ENCODE peak calls at places on chromosomes 16 and 17, in five cellular contexts. K is NCI-H82, C is KG1, R is C1 segment of cervical spinal cord, E is IMR-90. W is an unnamed sample.

GRCh38 chr16:15732416-15732815 is 82.4 kb downstream of the NDE1 start:
- DNase-seq in R (no peak), C (no peak), K (no peak), E (peak), W (no peak)

GRCh38 chr17:35486920-35487727 is 38.6 kb upstream of the SLFN13 start:
- DNase-seq in K (no peak), R (no peak), C (peak), E (peak), W (peak)

GRCh38 chr16:89052191-89052787 is 41.4 kb upstream of the ACSF3 start:
- DNase-seq in K (no peak), C (no peak), R (no peak), E (no peak), W (peak)

GRCh38 chr16:1613728-1614225 is 1.6 kb downstream of the CRAMP1 start:
- DNase-seq in K (peak), C (no peak), E (no peak), R (no peak), W (no peak)

GRCh38 chr17:44831270-44831770 is 1.2 kb upstream of the GJC1 start:
- DNase-seq in E (no peak), K (no peak), C (no peak), R (no peak), W (no peak)

GRCh38 chr16:1983053-1983543 is 895 bp upstream of the GFER start:
- DNase-seq in R (no peak), K (no peak), E (no peak), C (no peak), W (no peak)

GRCh38 chr17:30716461-30717289 is 107.8 kb downstream of the CRLF3 start:
- DNase-seq in C (no peak), K (peak), R (no peak), E (peak), W (no peak)

GRCh38 chr16:80958284-80958683 is 48.4 kb downstream of the CMC2 start:
- DNase-seq in K (no peak), R (no peak), E (no peak), C (no peak), W (no peak)

GRCh38 chr16:82240111-82240510 is 70.1 kb upstream of the MPHOSPH6 start:
- DNase-seq in C (no peak), K (no peak), E (peak), R (no peak), W (no peak)

GRCh38 chr16:72198021-72198420 is 26.1 kb upstream of the PMFBP1 start:
- DNase-seq in C (no peak), K (no peak), E (peak), R (peak), W (peak)

GRCh38 chr17:15944720-15945492 is at the start of gene ADORA2B:
- DNase-seq in R (peak), E (peak), C (no peak), K (peak), W (no peak)

GRCh38 chr17:18960241-18960665 is 8.3 kb downstream of the SLC5A10 start:
- DNase-seq in C (no peak), K (no peak), R (no peak), E (no peak), W (no peak)

GRCh38 chr17:62109378-62109902 is 44.4 kb upstream of the MED13 start:
- DNase-seq in C (peak), R (no peak), E (peak), K (peak), W (peak)

GRCh38 chr17:15432807-15433547 is 34.4 kb downstream of the CDRT4 start:
- DNase-seq in C (no peak), K (no peak), R (no peak), E (peak), W (no peak)

GRCh38 chr17:67488161-67488560 is 111.1 kb downstream of the PITPNC1 start:
- DNase-seq in C (no peak), K (peak), R (no peak), E (no peak), W (peak)

GRCh38 chr17:1562178-1562643 is 381 bp downstream of the PITPNA start:
- DNase-seq in C (no peak), E (no peak), R (peak), K (peak), W (no peak)

GRCh38 chr16:7548796-7549318 is 216.2 kb downstream of the RBFOX1 start:
- DNase-seq in C (no peak), K (no peak), E (no peak), R (no peak), W (no peak)

GRCh38 chr16:11105038-11105903 is 150.7 kb downstream of the SOCS1 start:
- DNase-seq in C (peak), K (peak), E (peak), R (no peak), W (no peak)

GRCh38 chr17:57549468-57549867 is 195.6 kb downstream of the CCDC182 start:
- DNase-seq in E (no peak), R (no peak), K (no peak), C (no peak), W (no peak)

GRCh38 chr16:48367443-48368049 is 17.7 kb downstream of the SIAH1 start:
- DNase-seq in C (no peak), K (peak), E (no peak), R (no peak), W (no peak)

GRCh38 chr17:69402052-69402451 is 12.4 kb upstream of the MAP2K6 start:
- DNase-seq in E (no peak), R (no peak), C (no peak), K (no peak), W (no peak)

GRCh38 chr16:1036121-1036520 is 36.4 kb upstream of the SSTR5 start:
- DNase-seq in R (no peak), C (no peak), E (no peak), K (no peak), W (no peak)

GRCh38 chr17:19002805-19003542 is 1.6 kb downstream of the FAM83G start:
- DNase-seq in K (no peak), C (no peak), E (peak), R (no peak), W (no peak)

GRCh38 chr17:8574687-8575086 is 55.8 kb downstream of the MYH10 start:
- DNase-seq in E (no peak), K (no peak), R (no peak), C (no peak), W (no peak)

GRCh38 chr17:75994802-75995350 is 5.8 kb upstream of the CDK3 start:
- DNase-seq in C (no peak), R (no peak), E (no peak), K (no peak), W (no peak)

GRCh38 chr17:19672009-19672837 is 23.7 kb downstream of the ALDH3A2 start:
- DNase-seq in C (no peak), K (no peak), E (peak), R (no peak), W (no peak)

GRCh38 chr17:78263063-78263735 is 31.8 kb downstream of the TMEM235 start:
- DNase-seq in K (no peak), C (peak), E (no peak), R (peak), W (no peak)

W was measured in NCI-H446.